ENCODE peak calls at places on chromosomes 3 and 15, in five cellular contexts. C, X, F, A and W are unnamed samples.

GRCh38 chr15:66751579-66751978 is 49.5 kb downstream of the SMAD6 start:
- DNase-seq in X (peak), A (no peak), F (no peak), C (no peak), W (no peak)

GRCh38 chr3:156181509-156181908 is 61.1 kb downstream of the KCNAB1 start:
- DNase-seq in A (no peak), C (no peak), F (no peak), X (no peak), W (peak)

GRCh38 chr15:80580536-80581260 is 114.4 kb upstream of the ABHD17C start:
- DNase-seq in A (no peak), X (no peak), C (peak), F (no peak), W (no peak)

GRCh38 chr3:157523814-157524213 is 20.6 kb upstream of the VEPH1 start:
- DNase-seq in X (no peak), F (no peak), A (no peak), C (no peak), W (no peak)

GRCh38 chr3:42755681-42756578 is 17.1 kb downstream of the CCDC13 start:
- DNase-seq in C (peak), X (peak), F (peak), A (peak), W (peak)

GRCh38 chr15:88604972-88605506 is 16.1 kb upstream of the AEN start:
- DNase-seq in C (no peak), F (no peak), A (no peak), X (peak), W (no peak)

GRCh38 chr3:126264952-126265351 is 84.6 kb upstream of the ALDH1L1 start:
- DNase-seq in A (no peak), C (peak), X (no peak), F (no peak), W (no peak)

GRCh38 chr3:8938021-8938420 is 25.3 kb downstream of the RAD18 start:
- DNase-seq in C (no peak), X (no peak), A (no peak), F (no peak), W (peak)

GRCh38 chr15:92807971-92808571 is 92.1 kb upstream of the CHD2 start:
- DNase-seq in F (no peak), A (no peak), X (no peak), C (no peak), W (no peak)

GRCh38 chr3:194993896-194994295 is 277.1 kb downstream of the XXYLT1 start:
- DNase-seq in X (no peak), C (peak), F (peak), A (no peak), W (no peak)

GRCh38 chr3:159322322-159322939 is 520.6 kb downstream of the MFSD1 start:
- DNase-seq in X (peak), A (peak), C (no peak), F (no peak), W (peak)

GRCh38 chr3:189237516-189237915 is 65.7 kb downstream of the TPRG1 start:
- DNase-seq in C (no peak), F (no peak), X (no peak), A (no peak), W (no peak)

GRCh38 chr15:50740955-50741354 is 24.6 kb downstream of the SPPL2A start:
- DNase-seq in F (no peak), C (no peak), A (no peak), X (no peak), W (no peak)

GRCh38 chr3:98977520-98977919 is 76.0 kb upstream of the DCBLD2 start:
- DNase-seq in F (no peak), X (no peak), C (no peak), A (no peak), W (peak)

GRCh38 chr15:47184405-47185221 is 532.7 kb upstream of the SEMA6D start:
- DNase-seq in C (no peak), X (peak), F (no peak), A (no peak), W (peak)

GRCh38 chr15:41836713-41837454 is 1.8 kb upstream of the PLA2G4B start:
- DNase-seq in A (no peak), C (no peak), F (no peak), X (no peak), W (no peak)

GRCh38 chr3:30343067-30343831 is 263.2 kb upstream of the TGFBR2 start:
- DNase-seq in X (no peak), A (no peak), C (no peak), F (no peak), W (no peak)

GRCh38 chr3:125480656-125481374 is 39.2 kb downstream of the SNX4 start:
- DNase-seq in X (no peak), A (no peak), F (no peak), C (no peak), W (peak)

GRCh38 chr3:184011937-184012889 is 5.5 kb downstream of the ABCC5 start:
- DNase-seq in C (no peak), F (no peak), A (no peak), X (no peak), W (no peak)

GRCh38 chr15:91853501-91853967 is at the start of gene SLCO3A1:
- DNase-seq in X (peak), F (peak), A (peak), C (peak), W (peak)

GRCh38 chr3:108090701-108091497 is at the start of gene CD47:
- DNase-seq in C (peak), A (peak), F (peak), X (peak), W (peak)

GRCh38 chr15:26157081-26157480 is 294.0 kb upstream of the ATP10A start:
- DNase-seq in C (no peak), X (no peak), F (no peak), A (no peak), W (no peak)

GRCh38 chr3:15610083-15610482 is 8.5 kb downstream of the BTD start:
- DNase-seq in X (no peak), F (no peak), A (no peak), C (peak), W (peak)

GRCh38 chr15:27235689-27236088 is 264.7 kb downstream of the GABRG3 start:
- DNase-seq in X (no peak), F (no peak), A (no peak), C (no peak), W (peak)

GRCh38 chr3:34268032-34268760 is 469.8 kb downstream of the PDCD6IP start:
- DNase-seq in A (no peak), X (no peak), F (no peak), C (no peak), W (peak)

GRCh38 chr3:120710359-120710758 is 28.3 kb upstream of the HGD start:
- DNase-seq in A (no peak), C (no peak), X (no peak), F (no peak), W (no peak)

GRCh38 chr3:64223809-64224570 is 1.3 kb downstream of the PRICKLE2 start:
- DNase-seq in A (no peak), F (no peak), X (no peak), C (no peak), W (peak)

GRCh38 chr3:4551826-4552442 is 58.8 kb downstream of the ITPR1 start:
- DNase-seq in X (peak), C (no peak), A (no peak), F (no peak), W (no peak)

GRCh38 chr15:90037510-90037860 is 36.4 kb downstream of the ZNF710 start:
- DNase-seq in A (no peak), X (no peak), F (no peak), C (no peak), W (peak)

GRCh38 chr15:74340139-74340538 is 27.3 kb downstream of the CYP11A1 start:
- DNase-seq in C (peak), F (peak), A (no peak), X (no peak), W (peak)

GRCh38 chr3:121988146-121988545 is 33.9 kb downstream of the ILDR1 start:
- DNase-seq in C (no peak), A (no peak), X (no peak), F (no peak), W (no peak)

GRCh38 chr3:121985841-121986240 is 36.2 kb downstream of the ILDR1 start:
- DNase-seq in C (no peak), A (no peak), F (no peak), X (no peak), W (no peak)

GRCh38 chr3:121992601-121993560 is 29.2 kb downstream of the ILDR1 start:
- DNase-seq in A (no peak), F (no peak), X (no peak), C (no peak), W (no peak)

GRCh38 chr3:121995190-121996137 is 26.6 kb downstream of the ILDR1 start:
- DNase-seq in F (no peak), C (peak), A (peak), X (peak), W (peak)

GRCh38 chr3:121989943-121990342 is 32.1 kb downstream of the ILDR1 start:
- DNase-seq in A (no peak), F (no peak), X (no peak), C (no peak), W (no peak)
- TF ChIP-seq CTCF in A (peak), F (no peak), X (no peak), C (no peak), W (no peak)

GRCh38 chr3:147419731-147420360 is 10.7 kb downstream of the ZIC1 start:
- DNase-seq in C (no peak), A (no peak), F (no peak), X (no peak), W (no peak)

GRCh38 chr3:147422934-147423599 is 13.9 kb downstream of the ZIC1 start:
- DNase-seq in C (no peak), A (no peak), X (no peak), F (no peak), W (no peak)

GRCh38 chr3:147420361-147421183 is 11.4 kb downstream of the ZIC1 start:
- DNase-seq in X (no peak), F (no peak), A (no peak), C (no peak), W (no peak)

GRCh38 chr3:147422226-147422933 is 13.2 kb downstream of the ZIC1 start:
- DNase-seq in C (no peak), X (no peak), F (no peak), A (no peak), W (no peak)

DNA sequence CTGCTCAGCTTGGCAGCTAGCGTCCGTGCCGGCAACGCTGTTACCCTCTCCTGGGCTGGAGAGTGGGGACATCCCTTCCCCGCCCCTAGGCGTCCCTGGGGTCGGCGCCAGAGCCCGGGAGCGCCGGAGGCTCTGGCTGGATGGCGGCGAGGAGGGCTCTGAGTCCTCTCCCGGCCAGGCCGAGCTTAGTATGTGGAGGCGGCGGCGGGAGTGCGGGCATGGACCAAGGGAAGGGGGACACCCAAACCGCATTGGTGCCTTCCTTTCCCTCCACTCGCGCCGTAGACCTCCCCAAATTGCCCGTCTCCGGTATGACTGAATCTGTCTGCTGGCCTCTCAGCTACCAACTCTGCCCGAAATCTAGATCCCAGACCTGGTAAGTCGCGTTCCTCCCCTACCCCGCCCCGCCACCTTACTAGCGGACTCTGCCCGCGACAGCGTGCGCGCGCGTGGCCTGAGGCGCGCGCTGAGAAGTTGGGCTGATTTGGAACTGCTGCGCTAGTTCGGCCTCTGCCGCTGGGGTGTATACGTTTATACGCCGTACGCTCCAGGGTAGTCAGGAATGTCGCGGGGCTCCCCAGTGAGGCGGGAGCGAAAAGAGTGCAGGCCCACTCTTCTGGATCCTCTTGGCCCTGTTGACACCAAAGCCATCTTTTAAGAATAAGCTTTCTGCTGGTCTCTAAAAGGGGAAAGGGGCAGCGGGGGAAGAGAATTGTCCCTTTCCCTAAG is 12.2 kb downstream of the ZIC1 start:
- DNase-seq in F (no peak), X (no peak), A (no peak), C (no peak), W (no peak)
- H3K4me3 ChIP-seq in F (peak), X (no peak), A (no peak), C (no peak), W (peak)

DNA sequence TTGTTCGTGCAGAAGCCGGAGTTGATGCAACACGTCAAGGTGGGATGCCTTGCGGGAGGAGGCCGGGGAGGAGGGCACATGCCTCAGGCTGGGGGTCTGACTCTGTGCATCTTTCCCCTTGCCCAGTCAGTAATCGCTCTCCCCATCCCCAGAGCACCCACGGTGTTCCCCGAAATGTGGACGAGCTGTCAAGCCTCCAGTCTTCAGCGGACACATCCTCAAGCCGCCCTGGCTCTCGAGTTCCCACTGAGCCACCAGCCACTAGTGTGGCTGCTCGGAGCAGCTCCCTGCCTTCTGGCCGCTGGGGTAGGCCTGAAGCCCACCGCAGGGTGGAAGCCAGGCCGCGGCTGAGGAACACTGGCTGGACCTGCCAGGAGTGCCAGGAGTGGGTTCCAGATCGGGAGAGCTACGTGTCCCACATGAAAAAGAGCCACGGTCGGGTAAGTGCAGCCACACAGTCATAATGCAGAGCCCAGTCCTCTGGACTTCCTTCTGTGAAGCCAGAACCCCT is 18.7 kb upstream of the ALPK3 start:
- DNase-seq in X (no peak), A (no peak), F (no peak), C (no peak), W (no peak)
- TF ChIP-seq CTCF in X (no peak), A (no peak), F (no peak), C (no peak), W (no peak)

GRCh38 chr15:77083381-77084160 is 12.7 kb upstream of the TSPAN3 start:
- DNase-seq in A (no peak), F (peak), X (peak), C (peak), W (no peak)
- H3K4me3 ChIP-seq in A (no peak), F (peak), X (peak), C (peak), W (no peak)

GRCh38 chr3:143436231-143436930 is 316.8 kb downstream of the CHST2 start:
- DNase-seq in A (no peak), F (no peak), X (no peak), C (no peak), W (peak)

GRCh38 chr3:143428351-143428750 is 308.8 kb downstream of the CHST2 start:
- DNase-seq in C (no peak), F (no peak), A (no peak), X (no peak), W (no peak)

GRCh38 chr3:143429628-143430514 is 310.3 kb downstream of the CHST2 start:
- DNase-seq in F (no peak), X (no peak), A (no peak), C (no peak), W (peak)

GRCh38 chr3:143430582-143430981 is 311.0 kb downstream of the CHST2 start:
- DNase-seq in C (no peak), X (no peak), F (no peak), A (no peak), W (no peak)

GRCh38 chr3:143433787-143434378 is 314.3 kb downstream of the CHST2 start:
- DNase-seq in X (no peak), A (peak), F (no peak), C (no peak), W (no peak)
- TF ChIP-seq CTCF in X (peak), A (peak), F (no peak), C (no peak), W (peak)